ENCODE peak calls at places on chromosomes 4 and X, in eight cellular contexts. X is pons, Y is DMS53, M is astrocyte of the hippocampus, S is lower lobe of right lung, T is AG08396, N is dermis blood vessel endothelial cell, J is left ventricle myocardium superior. Z is an unnamed sample.

GRCh38 chr4:182695842-182696241 is 221.3 kb downstream of the DCTD start:
- DNase-seq in J (no peak), S (no peak), M (no peak), N (no peak), X (no peak), T (no peak), Y (no peak), Z (no peak)

GRCh38 chr4:48300004-48300403 is 30.4 kb upstream of the TEC start:
- DNase-seq in J (no peak), Y (no peak), X (no peak), N (no peak), M (no peak), S (no peak), T (peak; percentile 16), Z (no peak)

GRCh38 chr4:90958256-90958895 is 831.2 kb downstream of the CCSER1 start:
- DNase-seq in Y (no peak), J (no peak), M (peak; percentile 94), T (peak; percentile 2), X (no peak), S (no peak), N (no peak), Z (no peak)

GRCh38 chr4:53618321-53618720 is 27.0 kb upstream of the LNX1 start:
- DNase-seq in Y (peak; percentile 21), X (no peak), S (no peak), N (peak; percentile 43), M (no peak), T (no peak), J (no peak), Z (peak; percentile 88)

GRCh38 chrX:121160987-121161386 is 113.6 kb downstream of the GLUD2 start:
- DNase-seq in Y (no peak), S (no peak), N (no peak), T (no peak), J (no peak), M (peak; percentile 2), X (no peak), Z (no peak)

GRCh38 chr4:189988892-189989431 is 38.1 kb downstream of the FRG2 start:
- DNase-seq in Y (no peak), N (no peak), M (no peak), S (no peak), J (no peak), T (no peak), X (no peak), Z (no peak)

GRCh38 chrX:14916017-14916674 is 42.9 kb downstream of the MOSPD2 start:
- DNase-seq in Y (no peak), S (no peak), N (peak; percentile 32), T (peak; percentile 4), X (no peak), J (no peak), M (peak; percentile 85), Z (no peak)

GRCh38 chr4:40462326-40462725 is 127.2 kb downstream of the CHRNA9 start:
- DNase-seq in M (no peak), S (no peak), J (no peak), X (no peak), N (no peak), Y (peak; percentile 79), T (no peak), Z (peak; percentile 41)

GRCh38 chrX:275476-275966 is 5.7 kb upstream of the PLCXD1 start:
- DNase-seq in S (peak; percentile 58), N (no peak), T (no peak), J (peak; percentile 32), M (no peak), Y (no peak), X (no peak), Z (no peak)

GRCh38 chrX:145393702-145394235 is 146.5 kb downstream of the SPANXN1 start:
- DNase-seq in S (no peak), N (no peak), J (no peak), Y (peak; percentile 53), T (no peak), M (no peak), X (no peak), Z (no peak)

GRCh38 chr4:138677651-138678202 is 337.9 kb upstream of the NOCT start:
- DNase-seq in T (no peak), J (no peak), N (no peak), M (peak; percentile 69), X (no peak), Y (no peak), S (no peak), Z (no peak)

GRCh38 chrX:107579956-107580355 is 48.4 kb upstream of the PRPS1 start:
- DNase-seq in X (no peak), J (no peak), S (no peak), M (no peak), T (no peak), N (no peak), Y (no peak), Z (no peak)

GRCh38 chr4:89549907-89550306 is 242.3 kb upstream of the GPRIN3 start:
- DNase-seq in Y (no peak), N (peak; percentile 93), X (no peak), T (no peak), S (no peak), J (no peak), M (no peak), Z (no peak)

GRCh38 chr4:31360786-31361185 is 640.6 kb downstream of the PCDH7 start:
- DNase-seq in N (no peak), X (no peak), Y (no peak), S (no peak), M (no peak), T (no peak), J (no peak), Z (no peak)

GRCh38 chr4:14810568-14810967 is 191.7 kb upstream of the CPEB2 start:
- DNase-seq in J (no peak), M (peak; percentile 27), T (no peak), Y (no peak), N (no peak), S (no peak), X (no peak), Z (no peak)

GRCh38 chrX:27336466-27337091 is 126.6 kb downstream of the PPP4R3C start:
- DNase-seq in X (peak; percentile 5), N (peak; percentile 55), S (peak; percentile 34), T (peak; percentile 1), M (peak; percentile 41), J (peak; percentile 19), Y (peak; percentile 68), Z (peak; percentile 2)

GRCh38 chr4:25299476-25300203 is 12.9 kb upstream of the ZCCHC4 start:
- DNase-seq in J (no peak), M (no peak), T (no peak), N (no peak), Y (peak; percentile 96), S (peak; percentile 60), X (no peak), Z (no peak)

GRCh38 chrX:124217289-124218251 is 114.9 kb upstream of the TEX13D start:
- DNase-seq in S (no peak), X (peak; percentile 76), M (peak; percentile 40), J (no peak), N (peak; percentile 34), T (no peak), Y (peak; percentile 65), Z (no peak)

GRCh38 chr4:142021761-142022160 is 385.4 kb downstream of the IL15 start:
- DNase-seq in Y (no peak), N (no peak), X (no peak), T (no peak), J (no peak), M (no peak), S (no peak), Z (no peak)

GRCh38 chr4:38044060-38044459 is 83.9 kb downstream of the PTTG2 start:
- DNase-seq in S (no peak), M (no peak), T (no peak), Y (no peak), N (no peak), J (no peak), X (no peak), Z (no peak)

GRCh38 chr4:39823193-39823592 is 125.3 kb downstream of the UBE2K start:
- DNase-seq in S (no peak), J (no peak), M (no peak), X (no peak), Y (no peak), T (peak; percentile 14), N (no peak), Z (no peak)

GRCh38 chr4:184801781-184802180 is 24.0 kb downstream of the ACSL1 start:
- DNase-seq in S (no peak), J (no peak), T (no peak), M (peak; percentile 79), N (no peak), Y (no peak), X (no peak), Z (no peak)

GRCh38 chr4:183350317-183351071 is 28.3 kb upstream of the CLDN24 start:
- DNase-seq in M (no peak), N (no peak), J (no peak), Y (no peak), S (no peak), X (no peak), T (no peak), Z (no peak)

GRCh38 chr4:81049861-81050423 is 19.4 kb downstream of the BMP3 start:
- DNase-seq in M (no peak), T (no peak), N (no peak), S (no peak), Y (no peak), J (no peak), X (no peak), Z (no peak)

GRCh38 chr4:1381181-1381621 is 25.0 kb downstream of the NKX1-1 start:
- DNase-seq in N (no peak), S (peak; percentile 18), J (peak; percentile 19), X (no peak), M (no peak), T (no peak), Y (no peak), Z (no peak)

GRCh38 chr4:155784637-155785036 is 25.8 kb downstream of the GUCY1B1 start:
- DNase-seq in Y (no peak), M (no peak), J (no peak), T (no peak), S (no peak), X (no peak), N (no peak), Z (no peak)

GRCh38 chr4:173505924-173506779 is 23.9 kb downstream of the HAND2 start:
- DNase-seq in X (peak; percentile 42), S (no peak), N (peak; percentile 63), T (peak; percentile 87), Y (peak; percentile 74), M (peak; percentile 60), J (peak; percentile 77), Z (peak; percentile 18)

Z was measured in NCI-H1930.